ENCODE peak calls at places on chromosome 15, in four cellular contexts. E is colonic mucosa, N is right atrium auricular region, Q is kidney epithelial cell. K is an unnamed sample.

GRCh38 chr15:91224750-91225380 is 124.8 kb downstream of the SV2B start:
- DNase-seq in E (peak), N (no peak), Q (no peak), K (peak)

GRCh38 chr15:34759347-34759746 is 4.5 kb upstream of the GJD2 start:
- DNase-seq in E (no peak), N (no peak), Q (no peak), K (no peak)

GRCh38 chr15:87739866-87740265 is 516.7 kb downstream of the NTRK3 start:
- DNase-seq in E (no peak), N (no peak), Q (no peak), K (no peak)

GRCh38 chr15:75347222-75348033 is 589 bp downstream of the NEIL1 start:
- DNase-seq in E (peak), N (no peak), Q (no peak), K (no peak)

GRCh38 chr15:92954578-92954977 is 54.5 kb downstream of the CHD2 start:
- DNase-seq in E (no peak), N (no peak), Q (no peak), K (no peak)

GRCh38 chr15:26891448-26891881 is 24.6 kb downstream of the GABRA5 start:
- DNase-seq in E (peak), N (no peak), Q (peak), K (peak)

GRCh38 chr15:63023351-63023945 is 19.1 kb upstream of the TPM1 start:
- DNase-seq in E (no peak), N (no peak), Q (no peak), K (no peak)

GRCh38 chr15:80703965-80704364 is 8.9 kb downstream of the ABHD17C start:
- DNase-seq in E (no peak), N (no peak), Q (no peak), K (no peak)

GRCh38 chr15:52183562-52184173 is 7.5 kb downstream of the GNB5 start:
- DNase-seq in E (no peak), N (no peak), Q (no peak), K (no peak)

GRCh38 chr15:29924750-29925149 is 102.5 kb upstream of the TJP1 start:
- DNase-seq in E (no peak), N (no peak), Q (peak), K (peak)

GRCh38 chr15:40855706-40856234 is 11.9 kb downstream of the SPINT1 start:
- DNase-seq in E (no peak), N (no peak), Q (no peak), K (no peak)

GRCh38 chr15:29134641-29135071 is 135.0 kb downstream of the NSMCE3 start:
- DNase-seq in E (no peak), N (no peak), Q (no peak), K (no peak)

GRCh38 chr15:83449250-83449671 is 2.1 kb downstream of the SH3GL3 start:
- DNase-seq in E (no peak), N (no peak), Q (no peak), K (no peak)

GRCh38 chr15:34209421-34210282 is at the start of gene KATNBL1:
- DNase-seq in E (peak), N (peak), Q (peak), K (no peak)

GRCh38 chr15:77865106-77865630 is 212.3 kb downstream of the TBC1D2B start:
- DNase-seq in E (no peak), N (no peak), Q (no peak), K (no peak)

GRCh38 chr15:44584162-44584749 is 47.3 kb downstream of the EIF3J start:
- DNase-seq in E (peak), N (no peak), Q (no peak), K (no peak)

GRCh38 chr15:50145451-50145872 is 26.4 kb upstream of the ATP8B4 start:
- DNase-seq in E (no peak), N (no peak), Q (no peak), K (no peak)
- TF ChIP-seq CTCF in E (peak), N (peak), Q (peak), K (peak)

GRCh38 chr15:38876211-38876610 is 311.6 kb upstream of the RASGRP1 start:
- DNase-seq in E (no peak), N (no peak), Q (no peak), K (no peak)

GRCh38 chr15:38874464-38874863 is 309.9 kb upstream of the RASGRP1 start:
- DNase-seq in E (no peak), N (no peak), Q (no peak), K (no peak)

GRCh38 chr15:38872732-38873131 is 308.1 kb upstream of the RASGRP1 start:
- DNase-seq in E (no peak), N (no peak), Q (no peak), K (no peak)

GRCh38 chr15:38871638-38872037 is 307.0 kb upstream of the RASGRP1 start:
- DNase-seq in E (no peak), N (no peak), Q (no peak), K (no peak)

DNA sequence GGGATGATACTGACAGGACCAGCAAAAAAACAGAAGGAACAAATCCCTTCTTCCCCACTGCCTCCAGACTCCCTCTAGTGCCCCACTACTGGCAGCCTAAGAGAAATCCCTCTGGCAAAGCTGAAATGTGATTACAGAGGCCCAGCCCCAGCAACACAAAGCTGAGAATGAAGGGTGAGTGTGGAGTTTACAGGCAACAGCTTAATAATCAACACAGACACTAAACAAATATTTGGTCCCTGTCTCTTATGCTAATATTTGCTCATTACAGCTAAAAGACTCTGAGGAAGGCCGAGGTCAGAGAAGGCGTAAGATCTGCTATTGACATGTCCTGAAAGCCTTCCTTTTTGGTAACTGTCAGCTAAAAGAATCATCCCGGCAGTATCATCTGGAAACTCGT is 308.5 kb upstream of the RASGRP1 start:
- DNase-seq in E (no peak), N (no peak), Q (no peak), K (no peak)
- TF ChIP-seq CTCF in E (no peak), N (no peak), Q (no peak), K (no peak)

GRCh38 chr15:31303434-31304073 is 23.1 kb upstream of the KLF13 start:
- DNase-seq in E (peak), N (peak), Q (no peak), K (no peak)
- TF ChIP-seq CTCF in E (no peak), N (no peak), Q (no peak), K (no peak)

DNA sequence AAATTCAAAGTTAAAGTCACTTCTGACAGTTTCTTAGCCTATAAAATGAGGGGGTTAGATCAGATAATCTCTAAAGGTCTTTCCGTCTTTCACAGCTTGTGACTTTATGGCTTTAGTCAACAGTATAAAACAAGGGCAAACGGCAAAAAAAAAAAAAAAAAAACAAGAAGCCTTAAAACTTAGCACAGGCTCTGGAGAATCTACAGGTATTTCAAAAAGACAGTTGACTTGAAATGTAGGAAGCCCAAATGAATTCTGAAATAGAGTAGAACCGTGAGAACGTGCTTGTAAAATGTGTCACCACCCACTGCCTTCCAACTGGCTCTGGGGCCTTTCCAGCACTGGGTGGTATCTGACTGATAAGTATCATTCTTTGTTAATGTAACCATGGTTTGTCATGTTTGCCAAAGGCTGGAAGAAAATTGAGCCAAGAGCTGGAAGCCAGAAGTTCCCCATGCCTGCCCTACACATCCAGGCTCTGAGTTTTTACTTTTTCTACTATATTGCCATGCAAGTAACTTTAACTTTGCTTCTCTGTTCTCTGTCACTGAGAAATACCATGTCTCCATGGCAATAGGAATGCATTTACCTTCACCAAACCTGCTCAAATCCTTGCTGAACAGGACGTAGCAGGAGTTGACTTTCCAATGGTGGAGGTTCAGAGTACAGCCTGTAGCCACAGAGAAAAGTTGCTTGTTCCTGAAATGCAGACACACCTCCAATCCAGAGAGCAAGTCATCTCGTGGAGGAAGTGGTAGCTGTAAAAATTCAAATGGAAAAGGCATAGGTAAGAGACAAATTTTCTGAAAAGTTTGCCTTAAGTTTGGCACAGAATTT is 35.8 kb upstream of the THSD4 start:
- DNase-seq in E (peak), N (no peak), Q (peak), K (no peak)
- TF ChIP-seq CTCF in E (no peak), N (no peak), Q (no peak), K (no peak)

GRCh38 chr15:49832421-49832980 is 211.7 kb downstream of the DTWD1 start:
- DNase-seq in E (peak), N (no peak), Q (no peak), K (no peak)
- TF ChIP-seq CTCF in E (peak), N (no peak), Q (peak), K (peak)

DNA sequence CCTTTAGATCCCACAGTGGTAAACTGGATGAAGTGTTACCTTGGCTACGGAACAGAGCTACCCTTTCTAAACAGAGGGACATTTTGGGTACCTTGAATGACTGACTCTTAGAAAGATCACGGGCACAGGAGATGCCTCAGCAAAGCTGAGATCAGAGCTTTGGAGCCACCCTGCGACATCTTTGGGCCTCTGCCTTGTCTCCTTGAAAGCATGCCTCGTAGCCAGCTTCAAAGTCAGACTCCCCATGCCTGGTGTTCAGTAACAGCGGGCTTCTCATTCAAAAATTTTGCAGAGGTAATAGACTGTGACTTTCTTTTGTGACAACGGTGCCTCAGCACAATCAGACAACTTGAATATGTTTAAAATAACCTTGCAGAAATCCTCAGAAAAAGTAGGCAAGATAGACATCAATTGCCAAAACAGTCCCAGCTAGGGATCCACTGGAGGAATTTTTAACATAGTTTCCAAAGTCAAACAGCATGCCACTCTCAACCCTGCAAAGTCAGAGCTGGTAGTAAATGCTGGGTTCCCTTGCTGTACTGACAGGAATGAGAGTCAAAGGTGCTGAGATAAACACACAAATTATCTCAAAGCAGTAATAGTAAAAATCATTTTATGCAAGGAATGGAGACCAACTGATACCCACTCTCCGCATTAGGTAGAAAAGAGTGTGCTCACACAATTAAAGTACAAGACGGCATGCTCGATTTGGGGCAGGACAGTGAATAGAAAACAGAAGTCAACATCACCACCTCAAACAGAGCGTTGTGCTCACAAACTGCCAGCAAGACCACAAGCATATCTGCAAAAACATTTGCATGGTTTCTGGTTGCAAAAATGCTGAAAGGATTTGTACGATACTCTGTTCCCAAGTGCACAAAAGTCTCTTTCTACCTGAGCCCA is 82.1 kb downstream of the MYO1E start:
- DNase-seq in E (no peak), N (no peak), Q (no peak), K (no peak)
- TF ChIP-seq CTCF in E (no peak), N (no peak), Q (no peak), K (no peak)

GRCh38 chr15:70353606-70354259 is 256.0 kb upstream of the TLE3 start:
- DNase-seq in E (no peak), N (peak), Q (no peak), K (no peak)

GRCh38 chr15:70355275-70355795 is 257.6 kb upstream of the TLE3 start:
- DNase-seq in E (no peak), N (peak), Q (no peak), K (no peak)

GRCh38 chr15:70354260-70354894 is 256.7 kb upstream of the TLE3 start:
- DNase-seq in E (no peak), N (peak), Q (no peak), K (no peak)

GRCh38 chr15:70351391-70351790 is 253.7 kb upstream of the TLE3 start:
- DNase-seq in E (no peak), N (no peak), Q (no peak), K (no peak)

GRCh38 chr15:70351941-70352774 is 254.4 kb upstream of the TLE3 start:
- DNase-seq in E (no peak), N (no peak), Q (no peak), K (no peak)
- TF ChIP-seq CTCF in E (no peak), N (no peak), Q (no peak), K (no peak)

K was measured in epithelial cell of proximal tubule.